ENCODE peak calls at places on chromosome 21, in five cellular contexts. One of them, this sample, is unnamed.

GRCh38 chr21:41170442-41170841 is 2.5 kb downstream of the BACE2 start:
- DNase-seq in nephron progenitor cell: peak
- DNase-seq in testis: peak
- DNase-seq in foreskin keratinocyte: no peak
- DNase-seq in ovary: no peak
- DNase-seq in this sample: no peak

GRCh38 chr21:28336299-28336698 is 656.4 kb downstream of the LTN1 start:
- DNase-seq in nephron progenitor cell: no peak
- DNase-seq in testis: peak
- DNase-seq in foreskin keratinocyte: peak
- DNase-seq in ovary: no peak
- DNase-seq in this sample: peak

GRCh38 chr21:45889961-45890360 is 91.6 kb upstream of the COL6A1 start:
- DNase-seq in nephron progenitor cell: no peak
- DNase-seq in testis: no peak
- DNase-seq in foreskin keratinocyte: no peak
- DNase-seq in ovary: no peak
- DNase-seq in this sample: no peak

GRCh38 chr21:45995686-45996179 is 14.2 kb downstream of the COL6A1 start:
- DNase-seq in nephron progenitor cell: no peak
- DNase-seq in testis: no peak
- DNase-seq in foreskin keratinocyte: no peak
- DNase-seq in ovary: peak
- DNase-seq in this sample: no peak

GRCh38 chr21:45532826-45533730 is 9.2 kb downstream of the SLC19A1 start:
- DNase-seq in nephron progenitor cell: peak
- DNase-seq in testis: no peak
- DNase-seq in foreskin keratinocyte: no peak
- DNase-seq in ovary: peak
- DNase-seq in this sample: no peak

GRCh38 chr21:17818158-17819113 is 720 bp downstream of the C21orf91 start:
- DNase-seq in nephron progenitor cell: peak
- DNase-seq in testis: peak
- DNase-seq in foreskin keratinocyte: no peak
- DNase-seq in ovary: no peak
- DNase-seq in this sample: no peak

GRCh38 chr21:33651965-33652680 is 9.8 kb downstream of the ITSN1 start:
- DNase-seq in nephron progenitor cell: no peak
- DNase-seq in testis: no peak
- DNase-seq in foreskin keratinocyte: no peak
- DNase-seq in ovary: no peak
- DNase-seq in this sample: no peak

GRCh38 chr21:41458559-41458958 is 32.5 kb downstream of the MX1 start:
- DNase-seq in nephron progenitor cell: no peak
- DNase-seq in testis: no peak
- DNase-seq in foreskin keratinocyte: no peak
- DNase-seq in ovary: no peak
- DNase-seq in this sample: no peak

GRCh38 chr21:32515869-32516268 is 69.5 kb downstream of the TCP10L start:
- DNase-seq in nephron progenitor cell: no peak
- DNase-seq in testis: no peak
- DNase-seq in foreskin keratinocyte: no peak
- DNase-seq in ovary: no peak
- DNase-seq in this sample: no peak

GRCh38 chr21:41196990-41197389 is 29.0 kb downstream of the BACE2 start:
- DNase-seq in nephron progenitor cell: no peak
- DNase-seq in testis: no peak
- DNase-seq in foreskin keratinocyte: no peak
- DNase-seq in ovary: no peak
- DNase-seq in this sample: no peak

GRCh38 chr21:28375708-28376385 is 616.8 kb downstream of the LTN1 start:
- DNase-seq in nephron progenitor cell: no peak
- DNase-seq in testis: no peak
- DNase-seq in foreskin keratinocyte: no peak
- DNase-seq in ovary: no peak
- DNase-seq in this sample: no peak

GRCh38 chr21:45836268-45836655 is 145.3 kb upstream of the COL6A1 start:
- DNase-seq in nephron progenitor cell: no peak
- DNase-seq in testis: no peak
- DNase-seq in foreskin keratinocyte: no peak
- DNase-seq in ovary: no peak
- DNase-seq in this sample: no peak

GRCh38 chr21:46392921-46393320 is 65.8 kb upstream of the DIP2A start:
- DNase-seq in nephron progenitor cell: no peak
- DNase-seq in testis: peak
- DNase-seq in foreskin keratinocyte: no peak
- DNase-seq in ovary: peak
- DNase-seq in this sample: no peak

GRCh38 chr21:17780539-17780938 is 38.6 kb downstream of the C21orf91 start:
- DNase-seq in nephron progenitor cell: no peak
- DNase-seq in testis: no peak
- DNase-seq in foreskin keratinocyte: no peak
- DNase-seq in ovary: no peak
- DNase-seq in this sample: no peak

GRCh38 chr21:45258476-45258875 is 29.2 kb downstream of the POFUT2 start:
- DNase-seq in nephron progenitor cell: no peak
- DNase-seq in testis: no peak
- DNase-seq in foreskin keratinocyte: no peak
- DNase-seq in ovary: no peak
- DNase-seq in this sample: peak

GRCh38 chr21:41520560-41521442 is 12.8 kb upstream of the TMPRSS2 start:
- DNase-seq in nephron progenitor cell: no peak
- DNase-seq in testis: no peak
- DNase-seq in foreskin keratinocyte: no peak
- DNase-seq in ovary: no peak
- DNase-seq in this sample: no peak

GRCh38 chr21:8993284-8993942 is 1528.0 kb upstream of the TPTE start:
- DNase-seq in nephron progenitor cell: no peak
- DNase-seq in testis: no peak
- DNase-seq in foreskin keratinocyte: no peak
- DNase-seq in ovary: no peak
- DNase-seq in this sample: no peak

GRCh38 chr21:46052703-46053651 is 44.9 kb upstream of the COL6A2 start:
- DNase-seq in nephron progenitor cell: no peak
- DNase-seq in testis: peak
- DNase-seq in foreskin keratinocyte: no peak
- DNase-seq in ovary: peak
- DNase-seq in this sample: peak

GRCh38 chr21:14382486-14382834 is 486 bp downstream of the HSPA13 start:
- DNase-seq in nephron progenitor cell: no peak
- DNase-seq in testis: peak
- DNase-seq in foreskin keratinocyte: no peak
- DNase-seq in ovary: no peak
- DNase-seq in this sample: no peak

GRCh38 chr21:45957986-45958610 is 23.5 kb upstream of the COL6A1 start:
- DNase-seq in nephron progenitor cell: no peak
- DNase-seq in testis: no peak
- DNase-seq in foreskin keratinocyte: no peak
- DNase-seq in ovary: no peak
- DNase-seq in this sample: no peak

GRCh38 chr21:41427556-41427955 is 1.5 kb downstream of the MX1 start:
- DNase-seq in nephron progenitor cell: no peak
- DNase-seq in testis: peak
- DNase-seq in foreskin keratinocyte: no peak
- DNase-seq in ovary: no peak
- DNase-seq in this sample: no peak

GRCh38 chr21:20971296-20971921 is 26.8 kb upstream of the NCAM2 start:
- DNase-seq in nephron progenitor cell: peak
- DNase-seq in testis: peak
- DNase-seq in foreskin keratinocyte: peak
- DNase-seq in ovary: no peak
- DNase-seq in this sample: peak

GRCh38 chr21:36156815-36157670 is at the start of gene DOP1B:
- DNase-seq in nephron progenitor cell: no peak
- DNase-seq in testis: peak
- DNase-seq in foreskin keratinocyte: no peak
- DNase-seq in ovary: no peak
- DNase-seq in this sample: no peak

GRCh38 chr21:33975548-33976081 is 60.0 kb upstream of the ATP5PO start:
- DNase-seq in nephron progenitor cell: no peak
- DNase-seq in testis: no peak
- DNase-seq in foreskin keratinocyte: peak
- DNase-seq in ovary: no peak
- DNase-seq in this sample: no peak

GRCh38 chr21:42165901-42166300 is 53.0 kb upstream of the ABCG1 start:
- DNase-seq in nephron progenitor cell: no peak
- DNase-seq in testis: peak
- DNase-seq in foreskin keratinocyte: no peak
- DNase-seq in ovary: no peak
- DNase-seq in this sample: no peak

GRCh38 chr21:45559216-45560105 is 17.2 kb upstream of the SLC19A1 start:
- DNase-seq in nephron progenitor cell: no peak
- DNase-seq in testis: no peak
- DNase-seq in foreskin keratinocyte: no peak
- DNase-seq in ovary: no peak
- DNase-seq in this sample: no peak

GRCh38 chr21:27693376-27693775 is 726.5 kb upstream of the ADAMTS5 start:
- DNase-seq in nephron progenitor cell: no peak
- DNase-seq in testis: no peak
- DNase-seq in foreskin keratinocyte: peak
- DNase-seq in ovary: no peak
- DNase-seq in this sample: peak

GRCh38 chr21:22416555-22416954 is 1418.3 kb downstream of the NCAM2 start:
- DNase-seq in nephron progenitor cell: no peak
- DNase-seq in testis: no peak
- DNase-seq in foreskin keratinocyte: no peak
- DNase-seq in ovary: no peak
- DNase-seq in this sample: no peak

GRCh38 chr21:20451051-20451450 is 547.2 kb upstream of the NCAM2 start:
- DNase-seq in nephron progenitor cell: no peak
- DNase-seq in testis: no peak
- DNase-seq in foreskin keratinocyte: peak
- DNase-seq in ovary: no peak
- DNase-seq in this sample: no peak

GRCh38 chr21:45846373-45847160 is 135.0 kb upstream of the COL6A1 start:
- DNase-seq in nephron progenitor cell: no peak
- DNase-seq in testis: peak
- DNase-seq in foreskin keratinocyte: no peak
- DNase-seq in ovary: no peak
- DNase-seq in this sample: no peak

GRCh38 chr21:46515109-46515508 is 56.4 kb downstream of the DIP2A start:
- DNase-seq in nephron progenitor cell: no peak
- DNase-seq in testis: peak
- DNase-seq in foreskin keratinocyte: peak
- DNase-seq in ovary: peak
- DNase-seq in this sample: no peak

GRCh38 chr21:33212159-33212851 is 17.4 kb upstream of the IFNAR2 start:
- DNase-seq in nephron progenitor cell: no peak
- DNase-seq in testis: peak
- DNase-seq in foreskin keratinocyte: peak
- DNase-seq in ovary: no peak
- DNase-seq in this sample: no peak

GRCh38 chr21:45541221-45542039 is 810 bp downstream of the SLC19A1 start:
- DNase-seq in nephron progenitor cell: no peak
- DNase-seq in testis: peak
- DNase-seq in foreskin keratinocyte: no peak
- DNase-seq in ovary: peak
- DNase-seq in this sample: no peak

GRCh38 chr21:46376856-46377453 is 53.0 kb downstream of the PCNT start:
- DNase-seq in nephron progenitor cell: no peak
- DNase-seq in testis: no peak
- DNase-seq in foreskin keratinocyte: no peak
- DNase-seq in ovary: no peak
- DNase-seq in this sample: no peak

GRCh38 chr21:39452965-39453332 is 1.2 kb downstream of the SH3BGR start:
- DNase-seq in nephron progenitor cell: no peak
- DNase-seq in testis: no peak
- DNase-seq in foreskin keratinocyte: no peak
- DNase-seq in ovary: no peak
- DNase-seq in this sample: no peak

GRCh38 chr21:39454949-39455668 is 3.3 kb downstream of the SH3BGR start:
- DNase-seq in nephron progenitor cell: no peak
- DNase-seq in testis: no peak
- DNase-seq in foreskin keratinocyte: no peak
- DNase-seq in ovary: no peak
- DNase-seq in this sample: no peak

GRCh38 chr21:39453571-39454179 is 1.9 kb downstream of the SH3BGR start:
- DNase-seq in nephron progenitor cell: no peak
- DNase-seq in testis: no peak
- DNase-seq in foreskin keratinocyte: no peak
- DNase-seq in ovary: no peak
- DNase-seq in this sample: no peak

GRCh38 chr21:39452207-39452964 is 616 bp downstream of the SH3BGR start:
- DNase-seq in nephron progenitor cell: no peak
- DNase-seq in testis: no peak
- DNase-seq in foreskin keratinocyte: no peak
- DNase-seq in ovary: no peak
- DNase-seq in this sample: no peak

GRCh38 chr21:39456665-39457064 is 4.9 kb downstream of the SH3BGR start:
- DNase-seq in nephron progenitor cell: no peak
- DNase-seq in testis: no peak
- DNase-seq in foreskin keratinocyte: no peak
- DNase-seq in ovary: no peak
- DNase-seq in this sample: no peak
- TF ChIP-seq CTCF in nephron progenitor cell: peak
- TF ChIP-seq CTCF in testis: peak
- TF ChIP-seq CTCF in foreskin keratinocyte: peak
- TF ChIP-seq CTCF in ovary: no peak
- TF ChIP-seq CTCF in this sample: peak

GRCh38 chr21:31413698-31414097 is 69.6 kb upstream of the TIAM1 start:
- DNase-seq in nephron progenitor cell: no peak
- DNase-seq in testis: no peak
- DNase-seq in foreskin keratinocyte: no peak
- DNase-seq in ovary: no peak
- DNase-seq in this sample: no peak

GRCh38 chr21:31414601-31415000 is 70.5 kb upstream of the TIAM1 start:
- DNase-seq in nephron progenitor cell: no peak
- DNase-seq in testis: no peak
- DNase-seq in foreskin keratinocyte: no peak
- DNase-seq in ovary: no peak
- DNase-seq in this sample: no peak

GRCh38 chr21:31409849-31410762 is 66.0 kb upstream of the TIAM1 start:
- DNase-seq in nephron progenitor cell: no peak
- DNase-seq in testis: peak
- DNase-seq in foreskin keratinocyte: no peak
- DNase-seq in ovary: no peak
- DNase-seq in this sample: no peak

GRCh38 chr21:31408306-31409088 is 64.4 kb upstream of the TIAM1 start:
- DNase-seq in nephron progenitor cell: no peak
- DNase-seq in testis: no peak
- DNase-seq in foreskin keratinocyte: no peak
- DNase-seq in ovary: no peak
- DNase-seq in this sample: no peak

GRCh38 chr21:31410763-31411278 is 66.8 kb upstream of the TIAM1 start:
- DNase-seq in nephron progenitor cell: peak
- DNase-seq in testis: no peak
- DNase-seq in foreskin keratinocyte: no peak
- DNase-seq in ovary: no peak
- DNase-seq in this sample: no peak
- TF ChIP-seq CTCF in nephron progenitor cell: no peak
- TF ChIP-seq CTCF in testis: no peak
- TF ChIP-seq CTCF in foreskin keratinocyte: no peak
- TF ChIP-seq CTCF in ovary: no peak
- TF ChIP-seq CTCF in this sample: no peak

GRCh38 chr21:35053356-35054096 is 4.4 kb upstream of the RUNX1 start:
- DNase-seq in nephron progenitor cell: peak
- DNase-seq in testis: no peak
- DNase-seq in foreskin keratinocyte: no peak
- DNase-seq in ovary: no peak
- DNase-seq in this sample: no peak
- TF ChIP-seq CTCF in nephron progenitor cell: no peak
- TF ChIP-seq CTCF in testis: no peak
- TF ChIP-seq CTCF in foreskin keratinocyte: peak
- TF ChIP-seq CTCF in ovary: no peak
- TF ChIP-seq CTCF in this sample: no peak

GRCh38 chr21:15520811-15521643 is 208.8 kb upstream of the USP25 start:
- DNase-seq in nephron progenitor cell: no peak
- DNase-seq in testis: no peak
- DNase-seq in foreskin keratinocyte: no peak
- DNase-seq in ovary: no peak
- DNase-seq in this sample: no peak
- TF ChIP-seq CTCF in nephron progenitor cell: peak
- TF ChIP-seq CTCF in testis: no peak
- TF ChIP-seq CTCF in foreskin keratinocyte: peak
- TF ChIP-seq CTCF in ovary: no peak
- TF ChIP-seq CTCF in this sample: peak